ENCODE peak calls at places on chromosomes 11 and 22, in ten cellular contexts. Q is psoas muscle, P is pancreas, V is left ventricle myocardium inferior, X is heart right ventricle, A is PC-3, N is IMR-90, Z is cardiac muscle cell, F is OCI-LY7, M is spleen. T is an unnamed sample.

GRCh38 chr22:31870890-31871289 is 73.4 kb upstream of the YWHAH start:
- DNase-seq in Q (no peak), P (no peak), V (no peak), X (no peak), A (peak; percentile 91), N (peak; percentile 83), Z (peak; percentile 41), F (no peak), M (no peak), T (no peak)

GRCh38 chr11:34397120-34397519 is 39.3 kb upstream of the ABTB2 start:
- DNase-seq in Q (no peak), P (no peak), V (no peak), X (no peak), A (no peak), N (no peak), Z (no peak), F (no peak), M (no peak), T (no peak)

GRCh38 chr11:5631969-5632635 is 7.3 kb downstream of the TRIM34 start:
- DNase-seq in Q (no peak), P (no peak), V (no peak), X (no peak), A (no peak), N (no peak), Z (no peak), F (peak; percentile 80), M (no peak), T (no peak)

GRCh38 chr11:92397356-92397755 is 172.7 kb downstream of the FAT3 start:
- DNase-seq in Q (no peak), P (no peak), V (no peak), X (no peak), A (no peak), N (no peak), Z (no peak), F (no peak), M (no peak), T (no peak)

GRCh38 chr11:102476812-102477211 is 24.2 kb upstream of the TMEM123 start:
- DNase-seq in Q (no peak), P (peak; percentile 64), V (peak; percentile 42), X (no peak), A (peak; percentile 81), N (peak; percentile 22), Z (peak; percentile 56), F (peak; percentile 79), M (no peak), T (no peak)

GRCh38 chr11:44872556-44872955 is 78.1 kb downstream of the TP53I11 start:
- DNase-seq in Q (no peak), P (no peak), V (no peak), X (no peak), A (no peak), N (no peak), Z (no peak), F (no peak), M (no peak), T (no peak)

GRCh38 chr22:48427731-48428211 is 1399.9 kb downstream of the BRD1 start:
- DNase-seq in Q (no peak), P (no peak), V (no peak), X (no peak), A (no peak), N (no peak), Z (no peak), F (no peak), M (no peak), T (no peak)

GRCh38 chr11:119696378-119697157 is 32.4 kb downstream of the NECTIN1 start:
- DNase-seq in Q (no peak), P (no peak), V (no peak), X (no peak), A (no peak), N (no peak), Z (no peak), F (no peak), M (no peak), T (no peak)

GRCh38 chr22:17634696-17635095 is 3.9 kb upstream of the BCL2L13 start:
- DNase-seq in Q (no peak), P (no peak), V (no peak), X (no peak), A (no peak), N (no peak), Z (no peak), F (no peak), M (no peak), T (no peak)

GRCh38 chr22:40107756-40108437 is 69.8 kb upstream of the TNRC6B start:
- DNase-seq in Q (no peak), P (no peak), V (no peak), X (peak; percentile 10), A (peak; percentile 40), N (peak; percentile 12), Z (peak; percentile 39), F (peak; percentile 9), M (no peak), T (no peak)

GRCh38 chr11:36131719-36132349 is 157.4 kb downstream of the COMMD9 start:
- DNase-seq in Q (peak; percentile 52), P (peak; percentile 26), V (peak; percentile 35), X (peak; percentile 68), A (peak; percentile 29), N (peak; percentile 63), Z (peak; percentile 73), F (peak; percentile 53), M (no peak), T (no peak)

GRCh38 chr11:30451642-30452041 is 128.7 kb downstream of the ARL14EP start:
- DNase-seq in Q (no peak), P (no peak), V (no peak), X (no peak), A (no peak), N (no peak), Z (no peak), F (no peak), M (no peak), T (no peak)

GRCh38 chr11:63532150-63532549 is 4.5 kb upstream of the PLAAT4 start:
- DNase-seq in Q (no peak), P (no peak), V (no peak), X (no peak), A (no peak), N (no peak), Z (no peak), F (no peak), M (no peak), T (no peak)

GRCh38 chr22:41197808-41198585 is 7.1 kb upstream of the L3MBTL2 start:
- DNase-seq in Q (no peak), P (peak; percentile 57), V (peak; percentile 52), X (no peak), A (peak; percentile 27), N (no peak), Z (no peak), F (peak; percentile 47), M (no peak), T (no peak)

GRCh38 chr11:75428989-75429640 is 3.9 kb downstream of the KLHL35 start:
- DNase-seq in Q (peak; percentile 3), P (peak; percentile 1), V (no peak), X (no peak), A (no peak), N (no peak), Z (no peak), F (no peak), M (peak; percentile 45), T (no peak)

GRCh38 chr22:37986371-37986770 is 2.0 kb upstream of the SOX10 start:
- DNase-seq in Q (no peak), P (no peak), V (no peak), X (no peak), A (no peak), N (no peak), Z (no peak), F (no peak), M (no peak), T (no peak)
- H3K4me3 ChIP-seq in Q (no peak overlapping the region), P (no peak overlapping the region), V (peak overlapping the region; percentile 23), X (no peak overlapping the region), A (no peak overlapping the region), N (no peak overlapping the region), Z (no peak overlapping the region), F (no peak overlapping the region), M (no peak overlapping the region), T (no peak overlapping the region)

DNA sequence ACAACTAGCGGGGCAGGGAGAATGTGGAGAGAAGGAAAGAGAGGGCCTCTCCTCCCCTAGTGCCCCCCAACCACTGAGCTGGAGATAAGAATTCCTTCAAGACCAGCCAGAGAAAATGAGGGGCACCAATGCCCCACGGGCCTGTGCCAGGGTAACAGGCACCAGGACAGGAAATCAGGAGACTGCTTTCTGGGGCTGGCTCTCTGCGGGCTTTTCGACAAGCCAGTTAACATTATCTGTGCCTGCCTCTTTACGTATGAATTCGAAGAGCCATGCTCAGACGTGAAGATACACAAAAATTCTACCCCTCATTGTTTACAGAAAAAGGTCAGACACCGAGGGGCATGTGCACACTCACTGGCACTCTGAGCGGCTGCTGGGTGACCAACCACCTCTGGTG is 52.1 kb downstream of the MYH9 start:
- DNase-seq in Q (no peak), P (no peak), V (no peak), X (no peak), A (no peak), N (no peak), Z (no peak), F (no peak), M (no peak), T (no peak)
- H3K4me1 ChIP-seq in Q (peaks cover 78% of the 10 kb centered on the region), P (peaks cover 77% of the 10 kb centered on the region), V (peaks cover 100% of the 10 kb centered on the region), X (peaks cover 100% of the 10 kb centered on the region), A (peaks cover 52% of the 10 kb centered on the region), N (peaks cover 67% of the 10 kb centered on the region), Z (peaks cover 40% of the 10 kb centered on the region), F (peaks cover 49% of the 10 kb centered on the region), M (peaks cover 97% of the 10 kb centered on the region), T (peaks cover 91% of the 10 kb centered on the region)

DNA sequence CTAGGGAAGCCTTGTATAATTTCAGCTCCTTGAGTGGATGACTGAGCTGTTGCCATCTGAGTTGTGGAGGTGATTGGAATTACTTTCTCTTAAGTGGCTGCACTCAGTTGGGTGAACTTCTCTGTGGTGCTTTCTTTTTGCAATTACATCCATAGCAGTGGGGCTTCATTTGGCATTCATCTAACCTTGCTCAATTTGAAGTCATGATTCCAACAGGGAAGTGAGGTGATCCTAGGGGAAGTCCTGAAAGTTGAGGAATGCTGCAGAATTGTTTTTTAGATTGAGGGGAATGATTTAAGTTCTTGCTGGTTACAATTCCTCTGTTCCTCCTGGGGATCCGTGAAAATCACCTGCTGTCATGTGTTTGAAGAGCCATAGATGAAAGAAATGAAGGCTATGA is 39.6 kb downstream of the ARHGAP42 start:
- DNase-seq in Q (no peak), P (no peak), V (no peak), X (no peak), A (no peak), N (no peak), Z (no peak), F (no peak), M (no peak), T (no peak)
- TF ChIP-seq CTCF in Q (no peak), P (no peak), V (no peak), X (no peak), A (no peak), N (no peak), Z (no peak), F (no peak), M (no peak), T (no peak)

DNA sequence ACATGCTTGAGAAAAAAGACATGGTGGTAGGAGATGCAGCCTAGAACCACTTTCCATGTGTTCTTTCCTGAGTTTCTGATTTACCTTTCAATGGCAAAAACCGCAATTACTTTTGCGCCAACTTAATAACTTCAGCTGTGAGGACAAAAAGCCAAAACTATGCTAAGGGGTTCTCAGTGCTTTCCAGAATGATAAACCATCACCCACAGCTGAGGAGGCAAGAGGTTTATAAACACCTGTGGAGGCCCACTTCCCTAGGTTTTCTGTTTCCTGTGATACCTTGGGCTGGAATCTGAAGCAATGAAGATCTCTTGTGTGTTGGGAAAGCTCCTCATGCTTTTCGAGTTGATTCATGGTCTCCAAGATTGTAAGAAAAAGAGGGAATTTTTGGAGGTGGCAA is at the start of gene OOSP4A:
- DNase-seq in Q (no peak), P (no peak), V (no peak), X (no peak), A (no peak), N (no peak), Z (no peak), F (no peak), M (no peak), T (no peak)
- H3K4me3 ChIP-seq in Q (no peak within 1 kb of the TSS), P (no peak within 1 kb of the TSS), V (no peak within 1 kb of the TSS), X (no peak within 1 kb of the TSS), A (no peak within 1 kb of the TSS), N (no peak within 1 kb of the TSS), Z (no peak within 1 kb of the TSS), F (no peak within 1 kb of the TSS), M (no peak within 1 kb of the TSS), T (no peak within 1 kb of the TSS)

T was measured in thoracic aorta.